ENCODE peak calls at places on chromosomes 1 and 21, in four cellular contexts. K is GM12891, N is activated T-cell treated with anti-CD3 and anti-CD28 coated beads for 1 hour, A is H9. U is an unnamed sample.

GRCh38 chr1:205291577-205291976 is 30.0 kb downstream of the NUAK2 start:
- DNase-seq in K (no peak), N (no peak), A (no peak), U (no peak)

GRCh38 chr1:1421147-1421906 is at the start of gene ANKRD65:
- DNase-seq in K (no peak), N (no peak), A (peak), U (no peak)

GRCh38 chr1:32919811-32920733 is 18.9 kb upstream of the TMEM54 start:
- DNase-seq in K (no peak), N (no peak), A (no peak), U (no peak)

GRCh38 chr21:26709090-26709489 is 136.0 kb upstream of the CYYR1 start:
- DNase-seq in K (no peak), N (no peak), A (no peak), U (no peak)

GRCh38 chr1:23013657-23014056 is 2.0 kb downstream of the TEX46 start:
- DNase-seq in K (peak), N (no peak), A (peak), U (no peak)

GRCh38 chr21:33022828-33023573 is 2.7 kb upstream of the OLIG2 start:
- DNase-seq in K (no peak), N (no peak), A (peak), U (no peak)

GRCh38 chr1:10632691-10633090 is 157.9 kb downstream of the PEX14 start:
- DNase-seq in K (no peak), N (no peak), A (no peak), U (no peak)

GRCh38 chr1:154713001-154713400 is 105.0 kb upstream of the ADAR start:
- DNase-seq in K (no peak), N (no peak), A (no peak), U (no peak)

GRCh38 chr21:15732290-15732995 is 2.7 kb downstream of the USP25 start:
- DNase-seq in K (peak), N (no peak), A (no peak), U (no peak)

GRCh38 chr21:43916691-43917514 is 51.9 kb downstream of the AGPAT3 start:
- DNase-seq in K (peak), N (peak), A (no peak), U (no peak)

GRCh38 chr21:36866419-36866818 is 100.0 kb downstream of the HLCS start:
- DNase-seq in K (no peak), N (no peak), A (no peak), U (no peak)

GRCh38 chr1:3836421-3836820 is 20.6 kb downstream of the CEP104 start:
- DNase-seq in K (no peak), N (no peak), A (no peak), U (no peak)

GRCh38 chr1:150928286-150928685 is 2.1 kb downstream of the SETDB1 start:
- DNase-seq in K (no peak), N (no peak), A (no peak), U (no peak)

GRCh38 chr1:109067883-109068282 is 7.9 kb downstream of the TAF13 start:
- DNase-seq in K (no peak), N (no peak), A (no peak), U (no peak)

GRCh38 chr1:39990428-39990827 is 35.5 kb downstream of the MFSD2A start:
- DNase-seq in K (no peak), N (no peak), A (no peak), U (no peak)

GRCh38 chr1:25503551-25504426 is 39.6 kb upstream of the LDLRAP1 start:
- DNase-seq in K (no peak), N (peak), A (peak), U (peak)

GRCh38 chr1:25615172-25615541 is 1.4 kb upstream of the MAN1C1 start:
- DNase-seq in K (no peak), N (no peak), A (no peak), U (no peak)

GRCh38 chr21:26842300-26842699 is 2.9 kb downstream of the ADAMTS1 start:
- DNase-seq in K (no peak), N (no peak), A (no peak), U (no peak)

GRCh38 chr1:115545096-115545720 is 96.6 kb upstream of the VANGL1 start:
- DNase-seq in K (no peak), N (no peak), A (no peak), U (no peak)

GRCh38 chr1:240998024-240998423 is 359.0 kb downstream of the RGS7 start:
- DNase-seq in K (no peak), N (no peak), A (no peak), U (no peak)

GRCh38 chr1:23475641-23476040 is 8.3 kb downstream of the ASAP3 start:
- DNase-seq in K (no peak), N (no peak), A (no peak), U (no peak)

GRCh38 chr1:209375681-209376360 is 207.7 kb upstream of the CAMK1G start:
- DNase-seq in K (no peak), N (no peak), A (no peak), U (no peak)

GRCh38 chr1:231918239-231919015 is 291.8 kb downstream of the DISC1 start:
- DNase-seq in K (no peak), N (peak), A (no peak), U (no peak)

U was measured in head of caudate nucleus.